ENCODE peak calls at places on chromosomes 11 and 22, in seven cellular contexts. P is NCI-H1436, R is upper lobe of right lung, X is NCI-H187 treated with DMSO at 0.1 percent for 48 hours, L is lung, I is hippocampal formation, G is non-pigmented ciliary epithelial cell. B is an unnamed sample.
A peak's percentile ranks its signal among the peaks of the same experiment; 100 is the strongest.

GRCh38 chr11:72684236-72684912 is 10.2 kb upstream of the PDE2A start:
- DNase-seq in P (no peak), R (no peak), X (no peak), L (peak; percentile 63), I (no peak), G (peak; percentile 24), B (peak; percentile 65)

GRCh38 chr11:46380340-46381045 is 976 bp upstream of the MDK start:
- DNase-seq in P (peak; percentile 38), R (peak; percentile 87), X (no peak), L (peak; percentile 56), I (no peak), G (no peak), B (peak; percentile 20)

GRCh38 chr11:120340529-120340928 is 4.3 kb downstream of the ARHGEF12 start:
- DNase-seq in P (no peak), R (no peak), X (no peak), L (no peak), I (no peak), G (no peak), B (peak; percentile 32)

GRCh38 chr22:38924197-38924952 is 33.0 kb upstream of the APOBEC3A start:
- DNase-seq in P (peak; percentile 89), R (peak; percentile 83), X (peak; percentile 89), L (peak; percentile 89), I (peak; percentile 35), G (peak; percentile 47), B (peak; percentile 94)

GRCh38 chr22:23215294-23216204 is 35.2 kb downstream of the BCR start:
- DNase-seq in P (no peak), R (no peak), X (no peak), L (peak; percentile 64), I (no peak), G (no peak), B (no peak)

GRCh38 chr22:50717709-50718351 is 20.2 kb upstream of the ACR start:
- DNase-seq in P (no peak), R (no peak), X (no peak), L (no peak), I (no peak), G (no peak), B (no peak)

GRCh38 chr22:45445031-45445710 is 31.7 kb downstream of the RIBC2 start:
- DNase-seq in P (no peak), R (no peak), X (no peak), L (no peak), I (no peak), G (no peak), B (no peak)

GRCh38 chr11:7638710-7639642 is 34.3 kb downstream of the CYB5R2 start:
- DNase-seq in P (no peak), R (no peak), X (no peak), L (no peak), I (no peak), G (no peak), B (no peak)

GRCh38 chr22:36901411-36902142 is 11.9 kb upstream of the CSF2RB start:
- DNase-seq in P (no peak), R (no peak), X (no peak), L (no peak), I (no peak), G (no peak), B (no peak)

GRCh38 chr11:77392842-77393241 is 81.1 kb downstream of the PAK1 start:
- DNase-seq in P (no peak), R (no peak), X (no peak), L (no peak), I (no peak), G (no peak), B (no peak)

GRCh38 chr11:12669930-12670329 is 4.3 kb upstream of the TEAD1 start:
- DNase-seq in P (no peak), R (no peak), X (no peak), L (no peak), I (no peak), G (no peak), B (no peak)

GRCh38 chr11:42595856-42596255 is 715.9 kb upstream of the API5 start:
- DNase-seq in P (no peak), R (no peak), X (no peak), L (no peak), I (no peak), G (no peak), B (no peak)

GRCh38 chr22:45105281-45105700 is 58.4 kb upstream of the NUP50 start:
- DNase-seq in P (no peak), R (no peak), X (no peak), L (no peak), I (no peak), G (peak; percentile 82), B (no peak)

GRCh38 chr22:43007519-43008102 is 7.3 kb downstream of the PACSIN2 start:
- DNase-seq in P (no peak), R (peak; percentile 80), X (no peak), L (peak; percentile 82), I (no peak), G (no peak), B (peak; percentile 57)

GRCh38 chr22:29907753-29908515 is 25.0 kb downstream of the MTMR3 start:
- DNase-seq in P (peak; percentile 43), R (peak; percentile 76), X (no peak), L (peak; percentile 79), I (no peak), G (peak; percentile 90), B (peak; percentile 97)

GRCh38 chr11:66845143-66845875 is 2.1 kb downstream of the RCE1 start:
- DNase-seq in P (no peak), R (no peak), X (no peak), L (no peak), I (no peak), G (no peak), B (no peak)

GRCh38 chr11:123561046-123561781 is 93.2 kb downstream of the SCN3B start:
- DNase-seq in P (peak; percentile 14), R (no peak), X (no peak), L (no peak), I (peak; percentile 35), G (no peak), B (peak; percentile 38)

GRCh38 chr11:26730711-26731460 is 9.0 kb upstream of the SLC5A12 start:
- DNase-seq in P (no peak), R (no peak), X (no peak), L (no peak), I (no peak), G (no peak), B (peak; percentile 10)

GRCh38 chr22:22903355-22903777 is 15.8 kb downstream of the IGLL5 start:
- DNase-seq in P (no peak), R (no peak), X (no peak), L (no peak), I (no peak), G (no peak), B (no peak)

GRCh38 chr22:37326726-37327125 is 44.4 kb downstream of the CYTH4 start:
- DNase-seq in P (no peak), R (peak; percentile 86), X (no peak), L (peak; percentile 59), I (no peak), G (no peak), B (no peak)

GRCh38 chr22:40727607-40728325 is 48.5 kb downstream of the MCHR1 start:
- DNase-seq in P (peak; percentile 72), R (no peak), X (no peak), L (no peak), I (no peak), G (no peak), B (no peak)

GRCh38 chr11:5620606-5621521 is 3.9 kb upstream of the TRIM34 start:
- DNase-seq in P (no peak), R (no peak), X (no peak), L (peak; percentile 44), I (no peak), G (peak; percentile 71), B (peak; percentile 89)

GRCh38 chr11:73259406-73260126 is 12.6 kb upstream of the P2RY6 start:
- DNase-seq in P (no peak), R (peak; percentile 28), X (no peak), L (no peak), I (no peak), G (no peak), B (no peak)

GRCh38 chr11:2929511-2929879 is 275 bp upstream of the PHLDA2 start:
- DNase-seq in P (no peak), R (peak; percentile 88), X (no peak), L (peak; percentile 63), I (no peak), G (no peak), B (peak; percentile 83)

GRCh38 chr11:128356992-128357391 is 230.4 kb downstream of the ETS1 start:
- DNase-seq in P (no peak), R (no peak), X (no peak), L (no peak), I (no peak), G (no peak), B (no peak)

GRCh38 chr11:75955443-75955842 is 140.4 kb downstream of the UVRAG start:
- DNase-seq in P (no peak), R (no peak), X (no peak), L (no peak), I (no peak), G (no peak), B (no peak)

GRCh38 chr11:121671276-121672168 is 218.8 kb upstream of the SORL1-AS1 start:
- DNase-seq in P (peak; percentile 29), R (no peak), X (no peak), L (no peak), I (peak; percentile 55), G (peak; percentile 57), B (peak; percentile 72)

GRCh38 chr11:36015806-36016205 is 71.9 kb downstream of the LDLRAD3 start:
- DNase-seq in P (no peak), R (no peak), X (no peak), L (no peak), I (peak; percentile 23), G (no peak), B (no peak)

GRCh38 chr11:33624082-33624481 is 76.5 kb downstream of the C11orf91 start:
- DNase-seq in P (no peak), R (no peak), X (no peak), L (no peak), I (no peak), G (no peak), B (no peak)

GRCh38 chr11:2444301-2445106 is at the start of the genes KCNQ1 and TRPM5:
- DNase-seq in P (no peak), R (peak; percentile 92), X (no peak), L (peak; percentile 61), I (no peak), G (no peak), B (no peak)

GRCh38 chr11:120057595-120058581 is 80.0 kb downstream of the TRIM29 start:
- DNase-seq in P (peak; percentile 47), R (no peak), X (no peak), L (no peak), I (no peak), G (no peak), B (no peak)

GRCh38 chr11:70104419-70104818 is 26.3 kb downstream of the ANO1 start:
- DNase-seq in P (peak; percentile 7), R (no peak), X (no peak), L (no peak), I (no peak), G (no peak), B (no peak)

B was measured in astrocyte of the spinal cord.